ENCODE peak calls at places on chromosomes 2 and 18, in nine cellular contexts. B is fibroblast of villous mesenchyme, I is right lobe of liver, F is mucosa of descending colon, M is right atrium auricular region, U is foreskin fibroblast, H is endothelial cell of umbilical vein, E is AG10803, W is lung. K is an unnamed sample.

GRCh38 chr18:80200171-80200931 is 47.0 kb downstream of the PARD6G start:
- DNase-seq in B (peak), I (no peak), F (no peak), M (peak), U (no peak), H (no peak), E (peak), W (peak), K (no peak)

GRCh38 chr2:189899101-189899500 is 114.9 kb downstream of the PMS1 start:
- DNase-seq in B (no peak), I (no peak), F (no peak), M (no peak), U (no peak), H (no peak), E (no peak), W (no peak), K (no peak)

GRCh38 chr2:50401772-50402653 is 629.9 kb downstream of the NRXN1 start:
- DNase-seq in B (peak), I (no peak), F (no peak), M (no peak), U (no peak), H (peak), E (peak), W (peak), K (peak)

GRCh38 chr18:38007931-38008330 is 442.3 kb upstream of the CELF4 start:
- DNase-seq in B (no peak), I (no peak), F (no peak), M (no peak), U (no peak), H (no peak), E (no peak), W (no peak), K (no peak)

GRCh38 chr18:28820353-28820752 is 643.4 kb upstream of the CDH2 start:
- DNase-seq in B (no peak), I (no peak), F (no peak), M (no peak), U (no peak), H (no peak), E (no peak), W (no peak), K (no peak)

GRCh38 chr2:28407131-28407975 is 14.7 kb downstream of the FOSL2 start:
- DNase-seq in B (no peak), I (peak), F (no peak), M (no peak), U (no peak), H (no peak), E (no peak), W (no peak), K (peak)

GRCh38 chr2:75466708-75467311 is 93.9 kb downstream of the EVA1A start:
- DNase-seq in B (peak), I (no peak), F (peak), M (no peak), U (peak), H (peak), E (peak), W (peak), K (no peak)

GRCh38 chr18:47036298-47036874 is 965 bp upstream of the ELOA2 start:
- DNase-seq in B (peak), I (no peak), F (no peak), M (no peak), U (peak), H (peak), E (peak), W (no peak), K (no peak)

GRCh38 chr2:109375131-109375561 is 238.6 kb downstream of the SEPTIN10 start:
- DNase-seq in B (no peak), I (no peak), F (no peak), M (peak), U (no peak), H (no peak), E (no peak), W (no peak), K (peak)

GRCh38 chr18:33372442-33372841 is 68.1 kb downstream of the CCDC178 start:
- DNase-seq in B (peak), I (no peak), F (no peak), M (no peak), U (no peak), H (no peak), E (no peak), W (no peak), K (no peak)

GRCh38 chr2:208556954-208557601 is 150.5 kb downstream of the PTH2R start:
- DNase-seq in B (no peak), I (no peak), F (no peak), M (no peak), U (no peak), H (no peak), E (no peak), W (no peak), K (no peak)

GRCh38 chr2:51624995-51625394 is 593.1 kb upstream of the NRXN1 start:
- DNase-seq in B (no peak), I (no peak), F (no peak), M (no peak), U (peak), H (peak), E (peak), W (no peak), K (no peak)

GRCh38 chr2:67329513-67329912 is 67.6 kb upstream of the ETAA1 start:
- DNase-seq in B (no peak), I (no peak), F (no peak), M (no peak), U (no peak), H (no peak), E (no peak), W (no peak), K (no peak)

GRCh38 chr2:32838418-32838817 is 108.3 kb upstream of the LTBP1 start:
- DNase-seq in B (no peak), I (no peak), F (no peak), M (no peak), U (no peak), H (no peak), E (no peak), W (no peak), K (no peak)

GRCh38 chr2:54725343-54726099 is 2.1 kb downstream of the EML6 start:
- DNase-seq in B (no peak), I (no peak), F (no peak), M (no peak), U (no peak), H (no peak), E (no peak), W (no peak), K (no peak)

GRCh38 chr2:226797289-226797988 is 2.2 kb downstream of the IRS1 start:
- DNase-seq in B (peak), I (peak), F (peak), M (peak), U (peak), H (no peak), E (peak), W (no peak), K (no peak)

GRCh38 chr2:3626817-3627499 is 31.0 kb upstream of the ALLC start:
- DNase-seq in B (no peak), I (no peak), F (no peak), M (no peak), U (no peak), H (no peak), E (no peak), W (no peak), K (peak)

GRCh38 chr2:20093263-20094141 is 42.1 kb upstream of the LAPTM4A start:
- DNase-seq in B (peak), I (peak), F (peak), M (no peak), U (peak), H (peak), E (peak), W (no peak), K (peak)

GRCh38 chr18:32271649-32272324 is 81.9 kb downstream of the MEP1B start:
- DNase-seq in B (peak), I (no peak), F (no peak), M (no peak), U (peak), H (peak), E (peak), W (no peak), K (no peak)

GRCh38 chr2:12718662-12719399 is 2.1 kb downstream of the TRIB2 start:
- DNase-seq in B (peak), I (no peak), F (peak), M (no peak), U (no peak), H (peak), E (peak), W (no peak), K (no peak)
- TF ChIP-seq CTCF in B (no peak), I (no peak), F (no peak), M (no peak), U (no peak), H (no peak), E (peak), W (no peak), K (peak)

GRCh38 chr2:74181739-74182138 is 3.1 kb upstream of the MOB1A start:
- DNase-seq in B (peak), I (no peak), F (no peak), M (no peak), U (peak), H (no peak), E (peak), W (peak), K (peak)

GRCh38 chr2:74177697-74178096 is 982 bp downstream of the MOB1A start:
- DNase-seq in B (no peak), I (no peak), F (no peak), M (no peak), U (no peak), H (no peak), E (no peak), W (no peak), K (no peak)

GRCh38 chr2:74178211-74179062 is at the start of gene MOB1A:
- DNase-seq in B (peak), I (peak), F (peak), M (peak), U (peak), H (peak), E (peak), W (peak), K (peak)

GRCh38 chr2:74174909-74175308 is 3.8 kb downstream of the MOB1A start:
- DNase-seq in B (no peak), I (no peak), F (no peak), M (no peak), U (no peak), H (no peak), E (no peak), W (no peak), K (no peak)

DNA sequence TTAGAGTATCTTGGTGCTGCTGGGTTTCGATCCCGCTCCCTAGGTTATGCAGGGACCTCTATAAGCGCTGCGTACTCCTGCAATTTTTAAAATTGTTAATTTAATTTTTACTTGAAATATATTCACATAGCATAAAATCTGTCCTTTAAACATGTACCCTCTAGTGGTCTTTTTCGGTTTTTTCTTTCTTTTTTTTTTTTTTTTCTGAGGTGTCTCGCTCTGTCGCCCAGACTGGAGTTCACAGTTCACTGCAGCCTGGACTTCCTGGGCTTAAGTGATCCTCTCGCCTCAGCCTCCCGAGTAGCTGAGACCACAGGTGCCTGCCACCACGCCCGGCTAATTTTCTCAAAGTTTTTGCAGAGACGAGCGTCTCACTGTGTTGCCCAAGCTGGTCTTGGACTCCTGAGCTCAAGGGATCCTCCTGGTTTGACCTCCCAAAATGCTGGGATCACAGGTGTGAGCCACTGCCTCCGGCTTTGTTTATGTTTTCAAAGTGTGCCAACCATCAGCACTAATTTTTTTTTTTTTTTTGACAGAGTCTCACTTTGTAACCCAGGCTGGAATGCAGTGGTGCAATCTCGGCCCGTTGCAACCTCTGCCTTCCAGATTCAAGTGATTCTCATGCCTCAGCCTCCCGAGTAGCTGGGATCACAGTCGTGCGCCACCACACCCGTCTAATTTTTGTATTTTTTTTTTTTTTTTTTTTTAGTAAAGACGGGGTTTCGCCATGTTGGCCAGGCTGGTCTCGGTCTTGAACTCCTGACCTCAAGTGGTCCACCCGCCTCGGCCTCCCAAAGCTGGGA is 585 bp upstream of the MOB1A start:
- DNase-seq in B (no peak), I (no peak), F (peak), M (peak), U (no peak), H (no peak), E (peak), W (no peak), K (no peak)
- TF ChIP-seq CTCF in B (peak), I (no peak), F (no peak), M (no peak), U (peak), H (no peak), E (peak), W (no peak), K (no peak)

GRCh38 chr2:237916296-237916695 is 50.5 kb upstream of the UBE2F start:
- DNase-seq in B (no peak), I (no peak), F (no peak), M (no peak), U (no peak), H (no peak), E (no peak), W (no peak), K (peak)
- TF ChIP-seq CTCF in B (no peak), I (no peak), F (no peak), M (no peak), U (no peak), H (no peak), E (no peak), W (no peak), K (no peak)

DNA sequence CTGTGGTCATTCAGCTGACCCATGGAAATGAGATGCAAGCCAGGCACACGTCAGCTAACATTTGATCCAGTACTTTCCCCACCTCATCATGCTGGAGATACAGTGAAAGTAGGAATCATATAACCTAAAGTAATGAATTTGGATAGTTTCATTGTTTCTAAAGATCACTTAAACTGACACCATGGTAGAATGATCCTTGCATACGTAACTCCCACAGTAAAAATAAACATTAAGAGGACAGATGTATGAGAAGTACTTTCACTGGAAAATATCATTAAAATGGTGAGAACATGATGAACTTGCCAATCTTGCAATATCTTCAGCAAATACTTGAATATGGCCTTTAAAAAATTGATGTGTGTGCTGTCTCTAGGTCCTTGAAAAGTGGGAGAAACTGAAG is 85.4 kb downstream of the MAIP1 start:
- DNase-seq in B (peak), I (no peak), F (no peak), M (no peak), U (no peak), H (no peak), E (no peak), W (no peak), K (no peak)
- TF ChIP-seq CTCF in B (no peak), I (no peak), F (no peak), M (no peak), U (no peak), H (no peak), E (no peak), W (no peak), K (no peak)

GRCh38 chr18:12422936-12423335 is 15.2 kb downstream of the PRELID3A start:
- DNase-seq in B (no peak), I (no peak), F (no peak), M (no peak), U (no peak), H (no peak), E (no peak), W (no peak), K (no peak)
- TF ChIP-seq CTCF in B (peak), I (no peak), F (no peak), M (no peak), U (no peak), H (peak), E (no peak), W (no peak), K (no peak)

GRCh38 chr2:239401450-239402227 is 819 bp upstream of the HDAC4 start:
- DNase-seq in B (peak), I (peak), F (peak), M (peak), U (peak), H (peak), E (peak), W (peak), K (peak)
- TF ChIP-seq CTCF in B (no peak), I (no peak), F (no peak), M (no peak), U (no peak), H (no peak), E (peak), W (no peak), K (peak)

GRCh38 chr2:74262681-74263080 is 64.3 kb downstream of the MTHFD2 start:
- DNase-seq in B (no peak), I (no peak), F (no peak), M (no peak), U (no peak), H (no peak), E (no peak), W (no peak), K (no peak)

GRCh38 chr2:74259191-74259590 is 60.8 kb downstream of the MTHFD2 start:
- DNase-seq in B (no peak), I (no peak), F (no peak), M (no peak), U (no peak), H (no peak), E (no peak), W (no peak), K (no peak)

GRCh38 chr2:74264281-74264680 is 65.9 kb downstream of the MTHFD2 start:
- DNase-seq in B (no peak), I (no peak), F (no peak), M (no peak), U (no peak), H (no peak), E (no peak), W (no peak), K (no peak)

GRCh38 chr2:74260495-74260894 is 62.1 kb downstream of the MTHFD2 start:
- DNase-seq in B (no peak), I (no peak), F (no peak), M (no peak), U (no peak), H (no peak), E (no peak), W (no peak), K (no peak)

GRCh38 chr2:74261204-74261864 is 62.9 kb downstream of the MTHFD2 start:
- DNase-seq in B (peak), I (peak), F (peak), M (no peak), U (peak), H (peak), E (peak), W (no peak), K (no peak)
- TF ChIP-seq CTCF in B (peak), I (peak), F (no peak), M (peak), U (peak), H (peak), E (peak), W (no peak), K (peak)

K was measured in Peyer's patch.